ENCODE peak calls at places on chromosomes 5 and 9, in five cellular contexts. V, X, U, E and B are unnamed samples.
A peak's percentile ranks its signal among the peaks of the same experiment; 100 is the strongest.

GRCh38 chr5:181167814-181168488 is 20.6 kb downstream of the OR2V2 start:
- DNase-seq in V (no peak), X (no peak), U (no peak), E (peak; percentile 63), B (no peak)

GRCh38 chr5:102911973-102912372 is 156.9 kb downstream of the PAM start:
- DNase-seq in V (peak; percentile 76), X (no peak), U (no peak), E (no peak), B (no peak)

GRCh38 chr5:19902316-19902934 is 85.6 kb downstream of the CDH18 start:
- DNase-seq in V (no peak), X (no peak), U (no peak), E (no peak), B (no peak)

GRCh38 chr5:179836225-179837019 is 15.7 kb downstream of the SQSTM1 start:
- DNase-seq in V (peak; percentile 29), X (no peak), U (peak; percentile 56), E (no peak), B (no peak)

GRCh38 chr5:100904259-100904822 is 1.3 kb upstream of the ST8SIA4 start:
- DNase-seq in V (no peak), X (no peak), U (peak; percentile 36), E (no peak), B (no peak)

GRCh38 chr5:137705106-137705505 is 30.8 kb downstream of the KLHL3 start:
- DNase-seq in V (no peak), X (no peak), U (no peak), E (no peak), B (no peak)

GRCh38 chr5:54869691-54870090 is 115.7 kb downstream of the ESM1 start:
- DNase-seq in V (no peak), X (no peak), U (no peak), E (no peak), B (no peak)

GRCh38 chr9:89390578-89390977 is 72.3 kb downstream of the SECISBP2 start:
- DNase-seq in V (no peak), X (no peak), U (no peak), E (no peak), B (no peak)

GRCh38 chr9:131496844-131497425 is 5.8 kb upstream of the POMT1 start:
- DNase-seq in V (no peak), X (no peak), U (no peak), E (no peak), B (no peak)

GRCh38 chr9:89436963-89437625 is 60.8 kb downstream of the SEMA4D start:
- DNase-seq in V (no peak), X (no peak), U (peak; percentile 63), E (peak; percentile 1), B (no peak)

GRCh38 chr9:4686112-4686511 is 6.7 kb downstream of the CDC37L1 start:
- DNase-seq in V (no peak), X (no peak), U (no peak), E (no peak), B (no peak)

GRCh38 chr9:88682431-88682831 is 147.5 kb downstream of the NXNL2 start:
- DNase-seq in V (no peak), X (no peak), U (no peak), E (no peak), B (no peak)

GRCh38 chr5:72126796-72127195 is 19.5 kb downstream of the MAP1B start:
- DNase-seq in V (no peak), X (no peak), U (no peak), E (peak; percentile 63), B (no peak)

GRCh38 chr9:19875291-19875910 is 86.6 kb upstream of the SLC24A2 start:
- DNase-seq in V (peak; percentile 87), X (no peak), U (no peak), E (no peak), B (peak; percentile 55)

GRCh38 chr5:144467795-144468194 is 297.1 kb downstream of the KCTD16 start:
- DNase-seq in V (peak; percentile 83), X (no peak), U (no peak), E (peak; percentile 89), B (no peak)

GRCh38 chr9:19231126-19232035 is 888 bp downstream of the DENND4C start:
- DNase-seq in V (peak; percentile 14), X (no peak), U (peak; percentile 40), E (peak; percentile 24), B (no peak)

GRCh38 chr5:64958757-64959391 is 190.1 kb downstream of the CWC27 start:
- DNase-seq in V (peak; percentile 47), X (no peak), U (no peak), E (no peak), B (peak; percentile 51)

GRCh38 chr5:175354961-175355360 is 89.0 kb downstream of the DRD1 start:
- DNase-seq in V (no peak), X (no peak), U (no peak), E (no peak), B (no peak)

GRCh38 chr5:156693113-156693512 is 157.0 kb upstream of the PPP1R2B start:
- DNase-seq in V (no peak), X (no peak), U (no peak), E (no peak), B (no peak)

GRCh38 chr9:111029260-111029659 is 9.0 kb downstream of the LPAR1 start:
- DNase-seq in V (no peak), X (no peak), U (no peak), E (no peak), B (no peak)

GRCh38 chr9:135247174-135247930 is 159.9 kb downstream of the OLFM1 start:
- DNase-seq in V (no peak), X (no peak), U (no peak), E (no peak), B (no peak)

GRCh38 chr5:101393795-101394450 is 490.8 kb upstream of the ST8SIA4 start:
- DNase-seq in V (peak; percentile 13), X (no peak), U (no peak), E (no peak), B (no peak)

GRCh38 chr5:76425940-76426339 is 22.9 kb downstream of the IQGAP2 start:
- DNase-seq in V (no peak), X (no peak), U (no peak), E (no peak), B (no peak)

GRCh38 chr5:111063709-111064322 is 7.7 kb upstream of the TSLP start:
- DNase-seq in V (no peak), X (no peak), U (no peak), E (no peak), B (peak; percentile 85)

GRCh38 chr5:1864896-1865440 is 17.8 kb downstream of the IRX4 start:
- DNase-seq in V (no peak), X (no peak), U (no peak), E (no peak), B (peak; percentile 70)

GRCh38 chr9:124190761-124191160 is 67.0 kb upstream of the NEK6 start:
- DNase-seq in V (no peak), X (no peak), U (no peak), E (no peak), B (no peak)

GRCh38 chr9:115237383-115238087 is 119.6 kb upstream of the TNC start:
- DNase-seq in V (no peak), X (no peak), U (no peak), E (no peak), B (no peak)

GRCh38 chr9:130265431-130266235 is at the start of gene HMCN2:
- DNase-seq in V (peak; percentile 12), X (no peak), U (no peak), E (no peak), B (peak; percentile 85)

GRCh38 chr5:150946351-150946905 is 41.6 kb upstream of the ZNF300 start:
- DNase-seq in V (no peak), X (no peak), U (no peak), E (no peak), B (peak; percentile 1)

GRCh38 chr9:112012026-112012902 is 115.7 kb downstream of the UGCG start:
- DNase-seq in V (peak; percentile 98), X (no peak), U (no peak), E (no peak), B (peak; percentile 65)

GRCh38 chr9:71693607-71694006 is 74.7 kb downstream of the CEMIP2 start:
- DNase-seq in V (no peak), X (no peak), U (no peak), E (no peak), B (peak; percentile 77)

GRCh38 chr9:31604516-31604915 is 779.9 kb upstream of the ACO1 start:
- DNase-seq in V (peak; percentile 62), X (no peak), U (no peak), E (no peak), B (no peak)

GRCh38 chr9:87422999-87423398 is 74.7 kb upstream of the DAPK1 start:
- DNase-seq in V (peak; percentile 54), X (no peak), U (no peak), E (no peak), B (peak; percentile 54)

GRCh38 chr9:4048441-4048840 is 251.4 kb downstream of the GLIS3 start:
- DNase-seq in V (peak; percentile 84), X (no peak), U (no peak), E (no peak), B (peak; percentile 26)

GRCh38 chr5:171152382-171152781 is 156.7 kb upstream of the TLX3 start:
- DNase-seq in V (peak; percentile 3), X (no peak), U (no peak), E (peak; percentile 30), B (no peak)

GRCh38 chr5:169848271-169848670 is 132.0 kb downstream of the INSYN2B start:
- DNase-seq in V (no peak), X (no peak), U (no peak), E (no peak), B (no peak)

GRCh38 chr9:126001581-126002225 is 254.5 kb downstream of the PBX3 start:
- DNase-seq in V (no peak), X (no peak), U (no peak), E (no peak), B (no peak)